ENCODE peak calls at places on chromosomes 1 and 21, in five cellular contexts. C is brain microvascular endothelial cell, N is coronary artery, V is heart right ventricle, S is A549. L is an unnamed sample.

GRCh38 chr1:182968846-182969734 is 16.1 kb upstream of the SHCBP1L start:
- DNase-seq in V (no peak), C (no peak), N (no peak), S (no peak), L (no peak)

GRCh38 chr1:112381324-112382076 is 14.5 kb upstream of the CTTNBP2NL start:
- DNase-seq in N (no peak), V (no peak), C (no peak), S (no peak), L (no peak)

GRCh38 chr21:16624468-16625102 is 888.3 kb upstream of the CXADR start:
- DNase-seq in V (no peak), C (no peak), N (no peak), S (no peak), L (no peak)

GRCh38 chr1:197908695-197909336 is 6.4 kb downstream of the C1orf53 start:
- DNase-seq in S (no peak), V (no peak), C (no peak), N (no peak), L (no peak)

GRCh38 chr1:12618661-12619395 is 818 bp upstream of the DHRS3 start:
- DNase-seq in S (peak), V (peak), N (peak), C (peak), L (peak)

GRCh38 chr1:37255111-37255795 is 219.1 kb upstream of the ZC3H12A start:
- DNase-seq in S (peak), V (peak), C (peak), N (no peak), L (no peak)

GRCh38 chr1:9615316-9616063 is 26.8 kb downstream of the TMEM201 start:
- DNase-seq in S (peak), C (peak), V (no peak), N (no peak), L (no peak)

GRCh38 chr1:19643602-19644419 is at the start of gene NBL1:
- DNase-seq in S (peak), V (peak), C (peak), N (peak), L (no peak)

GRCh38 chr1:213260322-213261075 is 209.5 kb downstream of the RPS6KC1 start:
- DNase-seq in N (no peak), S (no peak), C (no peak), V (no peak), L (no peak)

GRCh38 chr1:66374148-66374547 is 159.8 kb upstream of the SGIP1 start:
- DNase-seq in V (no peak), S (no peak), N (no peak), C (no peak), L (no peak)

GRCh38 chr1:56967900-56968832 is 2.4 kb upstream of the C8B start:
- DNase-seq in C (no peak), S (peak), V (peak), N (no peak), L (no peak)

GRCh38 chr1:205337481-205337880 is 15.9 kb upstream of the NUAK2 start:
- DNase-seq in S (no peak), V (no peak), C (no peak), N (no peak), L (no peak)

GRCh38 chr1:150162862-150163706 is 13.4 kb downstream of the PLEKHO1 start:
- DNase-seq in C (peak), S (no peak), N (peak), V (peak), L (peak)

DNA sequence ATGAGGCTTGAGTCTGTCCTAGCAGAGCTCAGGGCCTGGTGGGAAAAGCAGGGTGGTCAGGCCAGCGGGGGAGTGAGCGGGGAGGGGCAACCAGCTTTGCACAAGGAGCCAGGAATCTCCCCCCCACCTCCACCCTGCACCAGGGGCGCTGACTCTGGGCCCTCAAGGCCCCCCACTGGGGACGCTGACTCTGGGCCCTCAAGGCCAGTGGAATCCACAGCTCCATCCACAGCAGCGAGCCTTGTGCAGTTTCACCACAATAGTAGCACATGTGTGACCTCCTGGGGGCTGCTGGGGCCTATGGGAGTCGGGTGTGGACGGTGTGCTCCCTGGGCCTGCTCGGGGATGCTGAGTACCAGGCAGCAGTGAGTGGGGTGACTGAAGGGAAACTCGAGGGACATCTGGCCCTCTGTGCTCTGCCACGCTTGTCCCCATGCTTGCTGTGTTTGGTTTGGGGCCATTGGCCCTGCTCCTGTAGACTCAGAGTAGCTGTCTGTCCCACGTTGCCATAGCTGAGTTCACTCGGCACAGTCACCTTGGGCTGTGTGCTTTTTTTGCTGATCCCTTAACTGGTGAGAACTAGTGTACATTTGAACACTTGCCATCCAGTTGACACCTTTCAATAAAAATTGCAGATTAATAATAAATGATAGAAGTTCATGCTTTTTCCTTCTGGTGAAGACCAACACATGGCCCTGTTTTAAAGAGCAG is 89.2 kb downstream of the ADARB1 start:
- DNase-seq in C (no peak), N (peak), V (no peak), S (no peak), L (no peak)
- H3K27ac ChIP-seq in C (no peak), N (peak), V (no peak), S (no peak), L (no peak)

DNA sequence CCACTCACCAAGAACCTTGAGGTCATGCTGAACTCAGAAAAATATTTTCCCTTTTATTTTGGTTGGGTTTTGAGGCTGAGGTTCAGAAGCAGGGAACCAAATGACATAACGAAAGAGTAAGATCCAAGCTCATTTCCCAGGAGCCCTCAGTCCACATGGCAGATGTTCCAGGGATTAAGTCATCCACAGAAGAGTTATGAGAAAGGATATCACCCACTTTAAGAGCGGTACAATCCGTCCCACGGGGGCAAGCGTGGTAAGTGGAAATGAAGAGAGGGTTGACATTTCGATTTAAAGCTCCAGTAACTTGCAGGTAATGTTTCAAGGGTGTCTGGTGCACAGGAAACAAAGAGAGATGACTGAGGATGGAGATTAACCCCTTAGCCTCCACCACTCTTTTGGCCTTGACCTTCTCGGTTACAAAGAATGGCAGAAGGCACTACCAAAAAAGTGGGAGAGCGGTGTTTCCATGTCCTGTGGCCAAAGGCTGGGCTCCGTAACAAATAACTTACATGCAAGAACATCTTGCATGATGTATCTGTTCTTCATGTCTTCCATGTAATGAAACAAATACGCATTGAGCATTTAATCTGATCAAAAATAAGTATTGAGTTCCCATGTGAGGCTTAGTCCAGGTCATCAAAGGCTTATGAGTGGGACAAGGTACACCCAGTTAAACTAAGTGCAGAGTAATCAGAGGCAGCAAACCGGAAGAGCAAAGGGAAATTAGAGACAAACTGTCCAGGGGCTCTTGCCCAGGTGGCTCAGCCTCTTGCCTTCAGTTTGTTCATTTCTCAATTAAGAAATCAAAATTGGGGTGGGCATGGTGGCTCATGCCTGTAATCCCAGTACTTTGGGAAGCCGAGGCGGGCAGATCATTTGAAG is 241.4 kb downstream of the TOMM20 start:
- DNase-seq in N (no peak), S (no peak), V (no peak), C (peak), L (no peak)
- H3K27ac ChIP-seq in N (peak), S (no peak), V (peak), C (no peak), L (peak)

GRCh38 chr1:94050263-94050662 is 70.7 kb downstream of the ABCA4 start:
- DNase-seq in S (no peak), N (no peak), V (no peak), C (no peak), L (no peak)

GRCh38 chr1:94050675-94051074 is 70.3 kb downstream of the ABCA4 start:
- DNase-seq in V (no peak), S (no peak), C (no peak), N (no peak), L (no peak)

GRCh38 chr1:94047914-94048313 is 73.0 kb downstream of the ABCA4 start:
- DNase-seq in S (no peak), V (no peak), C (no peak), N (no peak), L (no peak)

GRCh38 chr1:94049791-94050190 is 71.2 kb downstream of the ABCA4 start:
- DNase-seq in V (no peak), C (no peak), N (no peak), S (no peak), L (no peak)

DNA sequence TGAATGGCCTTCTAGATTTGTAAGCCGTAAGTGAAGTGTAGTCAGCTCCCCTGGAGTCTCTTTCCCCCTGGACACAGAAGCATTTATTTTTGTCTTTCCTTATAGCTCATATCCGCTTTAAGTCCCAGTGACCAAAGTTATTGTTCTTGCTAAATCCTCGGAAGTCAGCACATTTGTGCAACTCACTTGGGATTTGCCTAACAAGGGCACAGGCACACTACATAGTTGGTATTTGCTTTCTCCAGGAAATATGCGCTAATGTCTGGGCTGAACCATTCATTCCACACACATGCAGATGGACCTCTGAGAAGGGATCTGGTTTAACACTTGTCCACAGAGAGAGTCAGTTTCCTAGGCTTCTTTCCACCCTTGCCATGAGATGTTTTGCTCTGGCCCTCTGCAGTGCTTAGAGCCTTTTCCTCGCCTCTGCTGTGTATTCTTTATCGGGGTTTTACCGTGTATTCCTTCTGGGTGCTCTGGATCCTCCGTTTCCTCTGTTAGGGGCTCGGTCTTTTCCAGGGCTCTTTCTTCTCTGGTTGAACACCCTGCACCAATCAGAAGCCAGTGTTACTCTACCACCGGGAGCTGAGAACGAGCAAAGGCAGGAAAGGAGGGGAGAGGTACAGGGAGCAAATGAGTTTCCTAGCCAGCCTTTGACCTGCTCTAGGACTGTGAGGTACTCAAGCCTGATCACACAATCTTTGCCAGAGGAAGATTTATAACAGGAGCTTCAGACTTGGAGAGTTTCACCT is 72.4 kb downstream of the ABCA4 start:
- DNase-seq in S (no peak), C (peak), V (no peak), N (no peak), L (no peak)
- H3K27ac ChIP-seq in S (no peak), C (peak), V (peak), N (peak), L (no peak)

GRCh38 chr1:200372885-200373181 is 37.0 kb downstream of the ZNF281 start:
- DNase-seq in N (no peak), S (no peak), V (no peak), C (no peak), L (no peak)
- H3K27ac ChIP-seq in N (no peak), S (peak), V (no peak), C (no peak), L (peak)

GRCh38 chr1:83741348-83741747 is 257.6 kb downstream of the TTLL7 start:
- DNase-seq in V (no peak), S (no peak), C (no peak), N (no peak), L (no peak)

GRCh38 chr1:83747853-83748482 is 251.0 kb downstream of the TTLL7 start:
- DNase-seq in V (no peak), C (no peak), N (no peak), S (no peak), L (no peak)

GRCh38 chr1:83746234-83746633 is 252.7 kb downstream of the TTLL7 start:
- DNase-seq in V (no peak), C (no peak), N (no peak), S (no peak), L (no peak)

GRCh38 chr1:83741751-83742150 is 257.2 kb downstream of the TTLL7 start:
- DNase-seq in C (no peak), V (no peak), N (no peak), S (no peak), L (no peak)

DNA sequence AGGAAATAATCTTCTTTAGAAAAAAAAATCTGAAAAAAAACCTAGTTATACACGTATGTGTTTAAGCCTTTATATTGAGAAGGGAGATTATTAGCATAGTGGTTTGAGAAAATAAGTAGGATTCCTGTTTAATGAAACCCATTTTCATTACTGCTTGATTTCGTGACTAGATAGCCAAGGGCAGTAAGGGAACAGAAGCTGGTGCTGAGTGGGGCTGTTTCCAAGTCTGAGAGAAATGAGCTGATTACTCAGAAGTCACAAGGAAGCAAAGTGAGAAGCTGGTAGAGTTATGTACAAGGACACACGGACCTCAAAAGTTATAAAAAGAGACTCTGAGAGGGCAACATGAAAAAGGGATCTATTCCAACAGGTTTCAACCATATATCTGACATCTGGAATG is 256.5 kb downstream of the TTLL7 start:
- DNase-seq in N (no peak), S (no peak), V (no peak), C (no peak), L (no peak)
- H3K27ac ChIP-seq in N (no peak), S (no peak), V (no peak), C (no peak), L (no peak)

DNA sequence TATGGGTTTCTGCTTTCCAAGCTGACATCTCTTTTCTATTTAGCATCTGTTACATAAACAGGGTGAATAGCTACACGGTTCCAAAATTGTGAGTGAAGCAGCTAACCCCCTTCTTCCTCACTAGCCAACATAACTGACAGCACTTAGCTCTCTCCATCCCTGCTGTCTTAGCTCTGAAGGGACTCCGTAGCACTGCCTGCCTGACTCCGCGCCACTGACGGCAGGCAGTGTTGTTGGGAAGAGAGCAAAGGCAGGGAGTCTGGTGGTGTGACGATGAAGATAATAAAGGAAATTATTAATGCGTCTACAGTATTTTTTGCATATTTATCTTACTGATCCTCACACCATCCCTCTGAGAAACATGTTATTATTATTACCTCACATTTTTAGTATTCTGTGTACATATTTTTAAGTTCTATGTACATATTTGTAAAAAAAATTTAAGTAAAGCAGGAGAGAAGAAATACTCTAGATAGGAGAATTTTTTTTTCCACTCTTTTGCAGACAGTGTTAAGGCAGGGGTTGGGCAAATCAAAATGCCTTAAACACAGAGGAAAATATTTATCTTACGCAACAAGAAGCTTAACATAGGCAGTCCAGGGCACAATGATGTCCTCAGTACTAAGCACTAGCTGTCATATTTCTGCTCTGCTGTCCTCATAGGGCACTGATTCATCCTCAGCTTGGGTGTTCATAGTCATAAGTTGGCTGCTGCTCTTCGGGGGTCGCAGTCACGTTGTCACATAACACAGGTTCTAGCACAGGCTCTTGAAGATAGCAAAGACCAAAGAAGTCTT is 247.2 kb downstream of the PTBP2 start:
- DNase-seq in V (no peak), N (no peak), S (no peak), C (no peak), L (no peak)
- H3K27ac ChIP-seq in V (no peak), N (no peak), S (no peak), C (no peak), L (no peak)

GRCh38 chr1:44631647-44632510 is 42.4 kb downstream of the TMEM53 start:
- DNase-seq in V (peak), S (peak), C (peak), N (peak), L (no peak)
- H3K27ac ChIP-seq in V (peak), S (peak), C (peak), N (peak), L (peak)

GRCh38 chr1:111198836-111199235 is 1.6 kb downstream of the DENND2D start:
- DNase-seq in N (no peak), V (no peak), C (no peak), S (no peak), L (no peak)
- H3K27ac ChIP-seq in N (no peak), V (no peak), C (no peak), S (no peak), L (no peak)